ENCODE peak calls at places on chromosome 19, in nine cellular contexts. A, E, W, K, D, O, U, X and I are unnamed samples.

GRCh38 chr19:18340990-18341868 is 831 bp downstream of the PGPEP1 start:
- DNase-seq in A (peak; percentile 57), E (peak; percentile 78), W (peak; percentile 39), K (peak; percentile 53), D (no peak), O (peak; percentile 82), U (peak; percentile 21), X (peak; percentile 74), I (peak; percentile 69)

GRCh38 chr19:38718747-38719543 is 25.3 kb downstream of the CAPN12 start:
- DNase-seq in A (no peak), E (no peak), W (peak; percentile 44), K (peak; percentile 70), D (peak; percentile 85), O (peak; percentile 79), U (no peak), X (no peak), I (peak; percentile 82)

GRCh38 chr19:49677232-49677881 is at the start of gene PRMT1:
- DNase-seq in A (no peak), E (peak; percentile 44), W (no peak), K (no peak), D (no peak), O (peak; percentile 79), U (no peak), X (peak; percentile 53), I (peak; percentile 59)

GRCh38 chr19:5436101-5436947 is 18.9 kb upstream of the ZNRF4 start:
- DNase-seq in A (no peak), E (no peak), W (peak; percentile 95), K (no peak), D (peak; percentile 69), O (no peak), U (no peak), X (peak; percentile 35), I (no peak)

GRCh38 chr19:16143399-16144215 is at the start of gene HSH2D:
- DNase-seq in A (peak; percentile 60), E (peak; percentile 96), W (no peak), K (no peak), D (no peak), O (peak; percentile 90), U (no peak), X (peak; percentile 90), I (peak; percentile 66)

GRCh38 chr19:38511074-38511708 is 77.7 kb downstream of the RYR1 start:
- DNase-seq in A (no peak), E (no peak), W (no peak), K (no peak), D (no peak), O (no peak), U (no peak), X (no peak), I (no peak)

GRCh38 chr19:47723573-47723923 is 10.3 kb downstream of the EHD2 start:
- DNase-seq in A (no peak), E (peak; percentile 59), W (no peak), K (no peak), D (no peak), O (peak; percentile 82), U (no peak), X (peak; percentile 89), I (peak; percentile 69)

GRCh38 chr19:53034948-53035675 is 9.4 kb upstream of the ERVV-2 start:
- DNase-seq in A (no peak), E (no peak), W (no peak), K (no peak), D (no peak), O (no peak), U (no peak), X (no peak), I (no peak)

GRCh38 chr19:32914879-32915278 is 45.3 kb upstream of the SLC7A9 start:
- DNase-seq in A (no peak), E (no peak), W (no peak), K (no peak), D (no peak), O (no peak), U (no peak), X (no peak), I (no peak)

GRCh38 chr19:1718382-1719315 is 34.7 kb upstream of the ONECUT3 start:
- DNase-seq in A (no peak), E (no peak), W (peak; percentile 56), K (no peak), D (no peak), O (no peak), U (no peak), X (no peak), I (no peak)

GRCh38 chr19:6216996-6217751 is 62.6 kb downstream of the MLLT1 start:
- DNase-seq in A (no peak), E (no peak), W (peak; percentile 94), K (peak; percentile 50), D (peak; percentile 43), O (no peak), U (no peak), X (peak; percentile 74), I (peak; percentile 51)

GRCh38 chr19:40513741-40514315 is 47.0 kb downstream of the SPTBN4 start:
- DNase-seq in A (no peak), E (no peak), W (no peak), K (no peak), D (no peak), O (no peak), U (no peak), X (no peak), I (no peak)

GRCh38 chr19:40513345-40513678 is 46.5 kb downstream of the SPTBN4 start:
- DNase-seq in A (no peak), E (no peak), W (no peak), K (no peak), D (no peak), O (no peak), U (no peak), X (no peak), I (no peak)

GRCh38 chr19:40511487-40511886 is 44.7 kb downstream of the SPTBN4 start:
- DNase-seq in A (no peak), E (no peak), W (no peak), K (no peak), D (no peak), O (no peak), U (no peak), X (no peak), I (no peak)

GRCh38 chr19:40512110-40512472 is 45.3 kb downstream of the SPTBN4 start:
- DNase-seq in A (no peak), E (no peak), W (no peak), K (no peak), D (no peak), O (no peak), U (no peak), X (no peak), I (no peak)

GRCh38 chr19:40512473-40513344 is 45.9 kb downstream of the SPTBN4 start:
- DNase-seq in A (no peak), E (no peak), W (peak; percentile 81), K (no peak), D (no peak), O (no peak), U (no peak), X (no peak), I (no peak)
- H3K27me3 ChIP-seq in A (no peaks in the 10 kb centered on the region), E (peaks cover 68% of the 10 kb centered on the region), W (peaks cover 94% of the 10 kb centered on the region), K (no peaks in the 10 kb centered on the region), D (no peaks in the 10 kb centered on the region), O (peaks cover 48% of the 10 kb centered on the region), U (peaks cover 32% of the 10 kb centered on the region), X (peaks cover 83% of the 10 kb centered on the region), I (peaks cover 30% of the 10 kb centered on the region)

DNA sequence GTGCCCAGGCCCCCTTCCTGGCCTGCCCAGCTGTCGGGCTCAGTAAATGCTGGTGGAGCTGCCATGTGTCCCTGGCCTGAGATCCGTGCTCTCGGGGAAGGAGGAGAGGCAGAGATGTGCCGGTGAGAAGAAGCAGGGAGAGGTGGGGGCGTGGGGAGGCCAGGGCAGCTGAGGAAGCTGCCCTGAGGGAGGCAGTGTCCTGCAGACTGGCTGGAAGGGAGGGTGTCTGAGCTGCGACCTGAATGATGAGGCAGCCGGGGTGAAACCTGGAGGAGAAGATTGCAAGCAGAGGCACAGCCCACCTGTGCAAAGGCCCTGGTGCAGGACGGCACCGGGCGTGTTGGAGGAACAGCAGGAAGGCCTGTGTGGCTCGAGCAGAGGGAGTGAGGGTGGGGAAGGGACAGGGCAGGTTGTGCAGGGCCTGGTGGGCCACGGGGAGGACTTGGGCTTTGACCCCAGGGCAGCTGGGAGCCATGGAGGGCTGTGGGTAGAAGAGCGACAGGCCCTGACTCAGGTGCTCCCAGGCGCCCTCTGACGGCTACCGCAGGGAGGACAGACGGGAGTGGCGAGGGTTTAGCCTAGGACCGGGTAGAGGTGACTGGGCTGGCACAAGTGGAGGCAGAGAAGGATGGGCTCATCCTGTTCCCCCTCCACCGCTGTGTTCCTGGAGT is 14.0 kb upstream of the CELF5 start:
- DNase-seq in A (no peak), E (peak; percentile 72), W (peak; percentile 61), K (no peak), D (no peak), O (peak; percentile 82), U (no peak), X (peak; percentile 59), I (peak; percentile 56)
- TF ChIP-seq CTCF in A (no peak), E (peak; percentile 52), W (peak; percentile 61), K (peak; percentile 58), D (peak; percentile 47), O (peak; percentile 70), U (peak; percentile 57), X (peak; percentile 37), I (peak; percentile 16)

GRCh38 chr19:45222724-45223123 is 22.5 kb downstream of the EXOC3L2 start:
- DNase-seq in A (no peak), E (no peak), W (no peak), K (no peak), D (no peak), O (no peak), U (no peak), X (no peak), I (no peak)

GRCh38 chr19:45218887-45219780 is 26.1 kb downstream of the EXOC3L2 start:
- DNase-seq in A (no peak), E (no peak), W (no peak), K (no peak), D (no peak), O (no peak), U (no peak), X (no peak), I (no peak)

GRCh38 chr19:45218426-45218825 is 26.8 kb downstream of the EXOC3L2 start:
- DNase-seq in A (no peak), E (no peak), W (no peak), K (no peak), D (no peak), O (no peak), U (no peak), X (no peak), I (no peak)

GRCh38 chr19:45224645-45225044 is 20.6 kb downstream of the EXOC3L2 start:
- DNase-seq in A (no peak), E (no peak), W (no peak), K (no peak), D (no peak), O (no peak), U (no peak), X (no peak), I (no peak)

DNA sequence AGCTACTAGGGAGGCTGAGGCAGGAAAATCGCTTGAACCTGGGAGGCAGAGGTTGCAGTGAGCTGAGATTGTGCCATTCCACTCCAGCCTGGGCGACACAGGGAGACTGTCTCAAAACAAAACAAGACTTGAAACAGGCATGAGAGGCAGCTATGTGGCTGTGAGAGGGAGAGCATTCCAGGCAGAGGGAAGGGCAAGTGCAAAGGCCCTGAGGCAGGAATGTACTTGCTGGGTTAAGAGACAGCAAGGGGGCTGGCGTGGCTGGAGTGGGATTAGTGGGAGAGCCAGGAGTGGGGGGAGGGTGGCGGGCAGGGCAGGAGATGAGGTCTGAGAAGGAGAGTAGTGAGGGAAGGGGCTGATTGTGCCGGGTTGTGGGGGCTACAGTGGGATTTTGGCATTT is 21.3 kb downstream of the EXOC3L2 start:
- DNase-seq in A (no peak), E (no peak), W (no peak), K (no peak), D (no peak), O (no peak), U (no peak), X (no peak), I (no peak)
- H3K27me3 ChIP-seq in A (no peaks in the 10 kb centered on the region), E (peaks cover 44% of the 10 kb centered on the region), W (peaks cover 66% of the 10 kb centered on the region), K (no peaks in the 10 kb centered on the region), D (no peaks in the 10 kb centered on the region), O (peaks cover 2% of the 10 kb centered on the region), U (peaks cover 7% of the 10 kb centered on the region), X (peaks cover 26% of the 10 kb centered on the region), I (peaks cover 10% of the 10 kb centered on the region)

GRCh38 chr19:8525401-8525684 is 11.4 kb upstream of the ZNF414 start:
- DNase-seq in A (no peak), E (no peak), W (no peak), K (no peak), D (no peak), O (no peak), U (no peak), X (no peak), I (no peak)
- TF ChIP-seq CTCF in A (no peak), E (no peak), W (peak; percentile 73), K (peak; percentile 50), D (peak; percentile 27), O (no peak), U (no peak), X (no peak), I (peak; percentile 12)